ENCODE peak calls at places on chromosome 4, in four cellular contexts. One of them, this sample, is unnamed.

GRCh38 chr4:159191989-159192388 is 89.1 kb downstream of the RAPGEF2 start:
- DNase-seq in WERI-Rb-1: no peak
- DNase-seq in lower lobe of right lung: no peak
- DNase-seq in tibial artery: no peak
- DNase-seq in this sample: no peak

GRCh38 chr4:120399846-120400245 is 333.2 kb upstream of the MAD2L1 start:
- DNase-seq in WERI-Rb-1: peak
- DNase-seq in lower lobe of right lung: no peak
- DNase-seq in tibial artery: no peak
- DNase-seq in this sample: no peak

GRCh38 chr4:147862043-147862692 is 130.3 kb downstream of the ARHGAP10 start:
- DNase-seq in tibial artery: no peak
- DNase-seq in WERI-Rb-1: peak
- DNase-seq in lower lobe of right lung: no peak
- DNase-seq in this sample: no peak

GRCh38 chr4:57136281-57136680 is 26.1 kb upstream of the IGFBP7 start:
- DNase-seq in lower lobe of right lung: no peak
- DNase-seq in WERI-Rb-1: no peak
- DNase-seq in tibial artery: no peak
- DNase-seq in this sample: no peak

GRCh38 chr4:154602404-154603020 is 9.9 kb downstream of the FGG start:
- DNase-seq in lower lobe of right lung: no peak
- DNase-seq in tibial artery: no peak
- DNase-seq in WERI-Rb-1: no peak
- DNase-seq in this sample: no peak

GRCh38 chr4:77240469-77241066 is 83.6 kb downstream of the CCNG2 start:
- DNase-seq in WERI-Rb-1: peak
- DNase-seq in lower lobe of right lung: peak
- DNase-seq in tibial artery: peak
- DNase-seq in this sample: peak

GRCh38 chr4:51895816-51896408 is 53.0 kb downstream of the DCUN1D4 start:
- DNase-seq in lower lobe of right lung: no peak
- DNase-seq in tibial artery: peak
- DNase-seq in WERI-Rb-1: peak
- DNase-seq in this sample: peak

GRCh38 chr4:158873795-158874359 is 105.1 kb downstream of the FNIP2 start:
- DNase-seq in lower lobe of right lung: no peak
- DNase-seq in tibial artery: no peak
- DNase-seq in WERI-Rb-1: no peak
- DNase-seq in this sample: no peak

GRCh38 chr4:110197421-110198398 is 705 bp downstream of the ELOVL6 start:
- DNase-seq in tibial artery: peak
- DNase-seq in WERI-Rb-1: peak
- DNase-seq in lower lobe of right lung: no peak
- DNase-seq in this sample: peak

GRCh38 chr4:113057891-113058290 is 8.4 kb downstream of the ANK2 start:
- DNase-seq in tibial artery: no peak
- DNase-seq in lower lobe of right lung: no peak
- DNase-seq in WERI-Rb-1: no peak
- DNase-seq in this sample: no peak

GRCh38 chr4:181939199-181939945 is 303.8 kb upstream of the TENM3 start:
- DNase-seq in lower lobe of right lung: no peak
- DNase-seq in tibial artery: no peak
- DNase-seq in WERI-Rb-1: no peak
- DNase-seq in this sample: no peak

GRCh38 chr4:136329042-136329662 is 1203.1 kb downstream of the PCDH18 start:
- DNase-seq in WERI-Rb-1: no peak
- DNase-seq in tibial artery: no peak
- DNase-seq in lower lobe of right lung: no peak
- DNase-seq in this sample: no peak
- TF ChIP-seq CTCF in WERI-Rb-1: peak
- TF ChIP-seq CTCF in tibial artery: no peak
- TF ChIP-seq CTCF in lower lobe of right lung: no peak
- TF ChIP-seq CTCF in this sample: peak

DNA sequence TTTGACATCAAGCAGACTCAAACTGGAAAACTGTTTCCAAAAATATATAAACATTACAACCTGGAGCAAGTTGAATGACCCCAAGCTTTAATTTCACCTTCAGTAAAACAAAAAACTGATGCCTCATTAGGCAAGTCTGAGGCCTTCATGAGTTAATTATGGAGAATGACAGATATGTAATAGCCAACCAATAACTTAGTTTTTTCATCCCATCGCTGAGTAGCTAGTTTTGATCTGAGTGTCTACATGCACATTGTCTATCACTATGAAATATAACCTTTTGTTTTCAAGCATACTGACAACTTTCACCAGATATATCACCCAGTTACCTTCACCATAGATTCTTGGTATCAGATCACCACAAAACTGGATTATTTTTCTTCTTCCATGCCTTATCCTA is 16.4 kb downstream of the PRKG2 start:
- DNase-seq in lower lobe of right lung: no peak
- DNase-seq in tibial artery: no peak
- DNase-seq in WERI-Rb-1: no peak
- DNase-seq in this sample: no peak
- TF ChIP-seq CTCF in lower lobe of right lung: no peak
- TF ChIP-seq CTCF in tibial artery: no peak
- TF ChIP-seq CTCF in WERI-Rb-1: no peak
- TF ChIP-seq CTCF in this sample: no peak

DNA sequence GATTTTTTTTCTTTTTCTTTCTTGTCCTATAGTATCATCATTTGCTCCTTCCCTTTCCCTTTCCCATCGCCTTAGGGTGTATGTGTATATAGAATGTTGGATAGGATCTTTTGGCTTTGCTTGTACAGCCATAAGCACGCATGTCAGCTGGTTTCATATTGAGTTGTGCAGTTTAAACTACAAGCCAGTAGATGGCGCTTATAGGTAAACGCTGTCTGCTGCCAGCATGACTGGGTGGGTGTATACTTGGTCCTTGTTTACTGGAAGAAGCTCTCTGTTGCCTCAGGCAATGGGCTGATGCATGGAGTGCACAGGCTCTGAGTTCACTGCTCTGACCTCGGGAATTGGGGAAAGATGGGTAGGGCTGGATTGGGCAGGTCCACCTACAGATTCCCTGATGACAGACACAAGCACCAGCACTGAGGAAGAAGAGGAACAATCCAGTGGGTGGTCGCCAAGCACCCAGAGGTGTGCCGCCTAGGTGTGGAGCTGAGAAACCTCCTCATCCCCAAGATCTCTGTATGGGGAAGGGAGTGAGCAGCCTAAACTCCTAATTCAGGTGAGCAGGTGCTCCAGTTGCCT is 831.5 kb downstream of the STIM2 start:
- DNase-seq in tibial artery: no peak
- DNase-seq in WERI-Rb-1: peak
- DNase-seq in lower lobe of right lung: no peak
- DNase-seq in this sample: peak
- TF ChIP-seq CTCF in tibial artery: peak
- TF ChIP-seq CTCF in WERI-Rb-1: peak
- TF ChIP-seq CTCF in lower lobe of right lung: peak
- TF ChIP-seq CTCF in this sample: peak

GRCh38 chr4:31674313-31674947 is 954.3 kb downstream of the PCDH7 start:
- DNase-seq in WERI-Rb-1: peak
- DNase-seq in lower lobe of right lung: no peak
- DNase-seq in tibial artery: no peak
- DNase-seq in this sample: peak
- TF ChIP-seq CTCF in WERI-Rb-1: peak
- TF ChIP-seq CTCF in lower lobe of right lung: peak
- TF ChIP-seq CTCF in tibial artery: peak
- TF ChIP-seq CTCF in this sample: peak

GRCh38 chr4:4867745-4868505 is 8.5 kb downstream of the MSX1 start:
- DNase-seq in tibial artery: no peak
- DNase-seq in WERI-Rb-1: no peak
- DNase-seq in lower lobe of right lung: no peak
- DNase-seq in this sample: no peak

GRCh38 chr4:4868506-4869379 is 9.3 kb downstream of the MSX1 start:
- DNase-seq in lower lobe of right lung: no peak
- DNase-seq in tibial artery: no peak
- DNase-seq in WERI-Rb-1: no peak
- DNase-seq in this sample: no peak

GRCh38 chr4:4866124-4866832 is 6.8 kb downstream of the MSX1 start:
- DNase-seq in WERI-Rb-1: peak
- DNase-seq in tibial artery: no peak
- DNase-seq in lower lobe of right lung: no peak
- DNase-seq in this sample: peak

GRCh38 chr4:4865705-4866123 is 6.2 kb downstream of the MSX1 start:
- DNase-seq in lower lobe of right lung: no peak
- DNase-seq in WERI-Rb-1: no peak
- DNase-seq in tibial artery: no peak
- DNase-seq in this sample: no peak

GRCh38 chr4:4866833-4867744 is 7.6 kb downstream of the MSX1 start:
- DNase-seq in WERI-Rb-1: peak
- DNase-seq in tibial artery: no peak
- DNase-seq in lower lobe of right lung: no peak
- DNase-seq in this sample: peak
- TF ChIP-seq CTCF in WERI-Rb-1: peak
- TF ChIP-seq CTCF in tibial artery: no peak
- TF ChIP-seq CTCF in lower lobe of right lung: no peak
- TF ChIP-seq CTCF in this sample: peak

DNA sequence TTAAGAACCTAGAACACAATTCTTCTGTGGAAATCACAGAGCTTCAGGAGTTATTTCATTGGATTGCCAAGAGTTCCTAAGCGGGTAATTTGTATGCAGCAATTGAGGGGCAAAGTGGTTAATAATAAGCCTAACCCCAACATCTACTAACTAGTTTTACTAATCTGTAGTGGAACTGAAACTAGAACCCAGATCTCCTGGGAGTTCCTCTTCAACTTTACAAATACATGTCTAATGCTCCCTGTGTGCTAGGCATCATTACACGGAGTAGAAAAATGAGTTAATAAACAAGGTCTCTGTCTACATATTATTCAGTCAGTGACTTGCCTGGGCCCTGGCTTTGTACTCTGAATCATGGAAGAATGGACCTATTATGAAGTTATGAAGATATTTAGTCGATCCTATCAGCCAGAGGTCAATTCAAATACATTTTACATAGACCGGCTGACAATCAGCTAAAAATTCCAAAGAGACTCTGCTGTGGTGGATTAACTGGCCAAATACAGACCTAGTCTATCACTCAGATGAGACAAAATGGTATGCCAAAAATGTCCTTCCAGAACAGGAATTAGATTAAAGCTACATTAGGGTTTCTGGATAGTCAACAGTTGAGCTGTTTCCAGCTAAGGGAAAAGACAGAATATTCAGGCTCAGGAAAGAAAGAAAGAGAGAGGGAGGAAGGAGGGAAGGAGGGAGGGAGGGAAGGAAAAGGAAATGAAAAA is 326.0 kb downstream of the FBXW7 start:
- DNase-seq in tibial artery: no peak
- DNase-seq in WERI-Rb-1: no peak
- DNase-seq in lower lobe of right lung: no peak
- DNase-seq in this sample: no peak
- TF ChIP-seq CTCF in tibial artery: no peak
- TF ChIP-seq CTCF in WERI-Rb-1: no peak
- TF ChIP-seq CTCF in lower lobe of right lung: no peak
- TF ChIP-seq CTCF in this sample: no peak